ENCODE peak calls at places on chromosome 21, in seven cellular contexts. P is neuronal stem cell, E is IMR-90, I is mesenchymal stem cell, Z is H9, V is H1, Y is trophoblast cell. S is an unnamed sample.

GRCh38 chr21:19321688-19322087 is 918.1 kb upstream of the TMPRSS15 start:
- DNase-seq in V (no peak), P (no peak), E (no peak), Z (no peak), I (no peak), Y (no peak), S (peak)

GRCh38 chr21:35051287-35051818 is 2.3 kb upstream of the RUNX1 start:
- DNase-seq in Y (peak), E (peak), I (peak), Z (peak), V (peak), P (peak), S (peak)

GRCh38 chr21:35920428-35920827 is 139.9 kb downstream of the SETD4 start:
- DNase-seq in Z (no peak), P (no peak), Y (no peak), I (no peak), V (no peak), E (no peak), S (no peak)

GRCh38 chr21:37871121-37871862 is 45.0 kb downstream of the KCNJ6 start:
- DNase-seq in E (peak), Y (no peak), P (no peak), I (peak), V (no peak), Z (no peak), S (no peak)

GRCh38 chr21:21029159-21029558 is 30.9 kb downstream of the NCAM2 start:
- DNase-seq in I (no peak), P (no peak), E (no peak), Y (no peak), V (no peak), Z (no peak), S (no peak)

GRCh38 chr21:32412162-32412997 is at the start of gene EVA1C:
- DNase-seq in E (peak), I (no peak), Z (peak), V (peak), P (no peak), Y (no peak), S (peak)

GRCh38 chr21:33839167-33839716 is 76.4 kb downstream of the ATP5PO start:
- DNase-seq in P (no peak), Z (peak), I (no peak), V (no peak), E (no peak), Y (no peak), S (peak)

GRCh38 chr21:39073063-39073462 is 110.2 kb downstream of the PSMG1 start:
- DNase-seq in P (no peak), Y (no peak), Z (no peak), V (no peak), I (no peak), E (no peak), S (no peak)

GRCh38 chr21:17921579-17922530 is 102.7 kb upstream of the C21orf91 start:
- DNase-seq in P (no peak), E (peak), Y (no peak), I (peak), Z (no peak), V (no peak), S (peak)

GRCh38 chr21:17929514-17929913 is 110.4 kb upstream of the C21orf91 start:
- DNase-seq in Y (peak), V (no peak), P (no peak), Z (no peak), E (no peak), I (no peak), S (no peak)

GRCh38 chr21:17930102-17930501 is 110.9 kb upstream of the C21orf91 start:
- DNase-seq in V (no peak), Z (no peak), I (no peak), P (no peak), Y (peak), E (no peak), S (peak)

GRCh38 chr21:17925000-17925610 is 105.9 kb upstream of the C21orf91 start:
- DNase-seq in E (peak), Z (peak), Y (peak), V (peak), P (peak), I (peak), S (peak)

DNA sequence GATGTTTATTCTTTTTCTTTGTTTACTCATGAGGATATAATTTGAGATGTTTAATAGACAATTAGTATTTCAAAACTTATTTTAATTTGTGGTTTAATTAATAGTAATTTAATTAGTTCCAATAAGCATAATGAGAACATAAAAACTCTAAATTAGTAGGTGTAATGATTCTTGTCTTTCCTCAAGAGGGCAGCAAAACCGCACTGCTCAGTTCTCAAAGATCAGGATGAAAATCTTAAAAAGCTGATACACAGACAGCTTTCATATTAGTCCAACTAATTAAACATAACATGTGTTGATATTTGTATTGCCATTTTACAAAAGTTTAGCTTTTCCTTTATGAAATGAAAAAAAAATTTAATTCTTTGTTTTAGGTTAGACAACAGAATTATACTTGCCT is 106.7 kb upstream of the C21orf91 start:
- DNase-seq in V (no peak), Z (no peak), P (no peak), I (peak), Y (no peak), E (peak), S (peak)
- H4K8ac ChIP-seq in V (no peak), Z (no peak), P (no peak), I (no peak), Y (no peak), E (no peak), S (no peak)

GRCh38 chr21:42117229-42118048 is 46.3 kb downstream of the UMODL1 start:
- DNase-seq in P (peak), V (peak), Y (peak), E (peak), Z (peak), I (peak), S (peak)

GRCh38 chr21:42114646-42115045 is 43.5 kb downstream of the UMODL1 start:
- DNase-seq in Y (no peak), P (no peak), E (no peak), V (no peak), Z (no peak), I (no peak), S (no peak)

GRCh38 chr21:42112857-42113256 is 41.7 kb downstream of the UMODL1 start:
- DNase-seq in Z (no peak), Y (no peak), E (peak), I (peak), V (no peak), P (no peak), S (no peak)

GRCh38 chr21:42113926-42114409 is 42.9 kb downstream of the UMODL1 start:
- DNase-seq in P (no peak), Y (peak), E (no peak), Z (no peak), V (no peak), I (peak), S (no peak)

DNA sequence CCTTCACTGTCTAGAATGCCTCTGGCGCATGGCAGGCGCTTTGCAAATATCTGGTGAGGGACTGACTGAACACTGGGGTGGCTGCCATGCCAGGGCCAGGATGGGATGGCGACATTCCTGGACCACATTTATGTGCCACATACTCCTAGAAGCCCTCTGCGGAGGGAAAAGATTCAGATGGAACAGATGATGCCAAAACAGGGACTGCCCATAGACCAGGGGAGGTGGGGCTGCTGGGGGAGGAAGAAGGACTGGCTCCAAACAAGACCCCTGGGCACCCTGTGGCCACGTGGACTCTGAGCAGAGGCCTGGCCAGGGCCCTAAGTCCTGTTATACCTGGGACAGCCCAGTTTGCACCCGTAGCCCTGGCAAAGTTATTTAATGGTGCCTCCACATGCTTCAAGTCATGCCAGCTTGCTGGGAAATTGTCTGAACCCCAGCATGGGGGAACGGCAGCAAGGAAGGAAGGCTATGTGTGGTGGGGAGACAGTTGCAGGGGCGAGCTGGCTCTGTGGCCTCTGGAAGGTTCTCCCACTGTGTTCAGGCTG is 44.1 kb downstream of the UMODL1 start:
- DNase-seq in I (no peak), P (no peak), Y (no peak), Z (no peak), V (no peak), E (no peak), S (no peak)
- H4K8ac ChIP-seq in I (no peak), P (no peak), Y (no peak), Z (no peak), V (peak), E (no peak), S (no peak)

GRCh38 chr21:22106720-22107410 is 1108.7 kb downstream of the NCAM2 start:
- DNase-seq in Z (no peak), I (no peak), E (no peak), Y (no peak), P (no peak), V (no peak), S (no peak)
- H4K8ac ChIP-seq in Z (no peak), I (no peak), E (no peak), Y (no peak), P (no peak), V (no peak), S (no peak)

GRCh38 chr21:15121655-15122120 is 56.9 kb upstream of the NRIP1 start:
- DNase-seq in I (peak), P (no peak), E (peak), V (no peak), Z (peak), Y (no peak), S (peak)
- H4K8ac ChIP-seq in I (no peak), P (no peak), E (no peak), V (no peak), Z (no peak), Y (no peak), S (no peak)

DNA sequence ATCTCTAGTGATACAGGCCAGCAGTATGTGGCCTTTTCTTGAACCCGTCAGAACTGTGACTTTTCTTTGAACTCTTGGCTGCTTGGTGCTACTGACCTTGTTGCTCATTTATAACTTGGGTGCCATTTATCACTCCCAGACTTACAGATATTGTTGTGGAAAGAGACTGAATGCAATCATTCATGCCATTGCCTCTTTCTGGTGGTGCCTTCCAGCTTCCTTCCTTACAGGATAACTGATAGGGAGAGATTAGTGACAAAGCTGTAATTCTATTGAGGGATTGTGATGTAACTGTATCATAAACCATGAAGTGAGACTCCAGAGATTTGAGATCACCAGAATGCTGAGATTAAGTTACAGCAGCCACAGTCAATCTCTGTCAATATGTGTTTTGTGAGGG is 256.5 kb downstream of the USP25 start:
- DNase-seq in V (no peak), P (no peak), I (no peak), Y (no peak), E (no peak), Z (no peak), S (peak)
- H4K8ac ChIP-seq in V (no peak), P (no peak), I (no peak), Y (no peak), E (no peak), Z (no peak), S (no peak)

DNA sequence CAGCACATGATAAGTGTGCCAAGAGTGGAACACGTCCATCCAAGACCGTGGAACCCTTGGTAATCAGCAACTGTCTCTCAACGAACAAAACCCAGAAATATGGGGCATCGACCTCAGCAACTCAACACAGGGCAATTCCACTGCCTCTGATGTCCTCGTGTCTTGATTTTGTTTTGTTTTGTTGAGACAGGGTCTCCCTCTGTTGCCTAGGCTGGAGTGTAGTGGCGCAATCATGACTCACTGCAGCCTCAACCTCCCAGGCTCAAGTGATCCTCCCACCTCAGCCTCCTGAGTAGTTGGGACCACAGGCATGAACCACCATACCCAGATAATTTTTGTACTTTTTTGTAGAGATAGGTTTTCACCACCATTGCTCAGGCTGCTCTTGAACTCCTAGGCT is 26.6 kb upstream of the MX1 start:
- DNase-seq in Y (peak), Z (peak), V (no peak), E (no peak), P (no peak), I (no peak), S (no peak)
- H4K8ac ChIP-seq in Y (no peak), Z (no peak), V (no peak), E (no peak), P (no peak), I (no peak), S (no peak)

GRCh38 chr21:29166333-29166732 is 35.9 kb downstream of the MAP3K7CL start:
- DNase-seq in Z (no peak), I (no peak), E (no peak), P (no peak), Y (no peak), V (no peak), S (no peak)
- H4K8ac ChIP-seq in Z (no peak), I (no peak), E (no peak), P (no peak), Y (no peak), V (no peak), S (no peak)

DNA sequence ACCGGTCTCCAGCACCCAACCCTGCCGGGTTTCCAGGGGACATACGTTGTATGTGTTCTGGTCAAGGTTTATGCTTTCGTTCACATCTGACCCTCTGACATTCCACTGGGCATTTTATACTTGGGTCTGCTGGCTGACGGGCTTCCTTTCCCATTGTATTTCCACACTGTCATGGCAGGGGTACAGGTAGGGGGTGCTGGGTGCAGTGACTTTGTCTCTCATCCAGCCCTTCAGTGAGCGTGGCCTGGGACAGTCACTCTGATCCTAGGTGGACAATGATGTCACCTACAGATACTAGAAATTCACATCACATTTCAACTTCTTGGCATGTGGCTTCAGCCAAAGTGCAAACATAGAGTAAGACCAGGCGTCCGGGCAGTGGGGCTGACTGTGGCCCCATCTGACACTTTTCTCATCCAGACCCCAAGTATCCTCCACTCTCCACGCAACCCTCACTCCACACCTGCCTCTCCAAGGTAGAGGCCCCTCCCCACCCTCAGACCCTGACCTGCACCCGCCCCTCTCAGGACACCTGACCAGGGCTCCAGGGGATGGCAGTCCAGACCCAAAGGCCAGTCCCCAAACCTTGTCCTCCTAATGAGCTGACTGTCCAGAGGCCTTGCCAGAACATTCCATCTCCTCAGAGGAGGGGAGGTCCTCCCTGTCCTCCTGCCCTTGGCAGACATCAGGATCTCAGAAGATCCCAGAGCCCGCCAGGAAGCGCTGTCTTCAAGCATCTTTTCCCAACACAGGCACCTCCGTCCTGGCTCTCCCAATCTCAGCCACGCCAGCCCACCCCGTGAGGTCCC is 743 bp upstream of the KRTAP10-10 start:
- DNase-seq in I (no peak), Z (no peak), E (no peak), P (no peak), V (no peak), Y (no peak), S (no peak)
- H4K8ac ChIP-seq in I (no peak), Z (no peak), E (no peak), P (no peak), V (no peak), Y (no peak), S (no peak)

DNA sequence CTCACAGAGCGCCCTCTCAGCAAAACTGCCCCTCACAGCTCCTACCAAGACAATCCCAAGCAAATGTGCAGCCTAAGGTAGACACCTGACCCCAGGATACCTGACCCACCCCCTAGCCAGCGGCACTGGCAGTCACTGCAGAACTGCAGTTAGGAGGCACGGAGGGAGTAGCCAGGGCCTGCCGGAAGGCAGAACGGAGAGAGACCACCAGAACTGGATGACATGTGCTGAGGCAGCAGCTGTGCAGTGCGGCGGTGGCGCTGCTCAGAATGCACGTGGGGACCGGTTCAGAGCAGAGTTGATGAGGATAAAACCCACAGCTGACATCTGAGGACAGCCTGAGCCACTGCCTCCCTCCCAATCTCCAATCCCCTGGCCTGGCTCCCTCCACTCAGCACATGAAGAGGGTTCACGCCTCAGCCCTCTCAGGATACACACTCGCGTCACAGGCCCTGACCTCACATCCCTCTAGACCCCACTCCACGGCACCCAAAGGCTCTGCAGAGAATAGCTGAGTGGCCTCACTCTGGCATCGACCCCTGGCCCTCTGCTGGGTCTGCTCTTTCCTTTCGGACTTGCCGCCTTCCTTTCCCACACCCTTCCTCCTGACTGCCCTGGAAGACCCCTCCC is 29.6 kb downstream of the UBE2G2 start:
- DNase-seq in E (no peak), V (no peak), I (no peak), Y (no peak), Z (peak), P (no peak), S (no peak)
- H4K8ac ChIP-seq in E (no peak), V (peak), I (no peak), Y (no peak), Z (no peak), P (no peak), S (no peak)

DNA sequence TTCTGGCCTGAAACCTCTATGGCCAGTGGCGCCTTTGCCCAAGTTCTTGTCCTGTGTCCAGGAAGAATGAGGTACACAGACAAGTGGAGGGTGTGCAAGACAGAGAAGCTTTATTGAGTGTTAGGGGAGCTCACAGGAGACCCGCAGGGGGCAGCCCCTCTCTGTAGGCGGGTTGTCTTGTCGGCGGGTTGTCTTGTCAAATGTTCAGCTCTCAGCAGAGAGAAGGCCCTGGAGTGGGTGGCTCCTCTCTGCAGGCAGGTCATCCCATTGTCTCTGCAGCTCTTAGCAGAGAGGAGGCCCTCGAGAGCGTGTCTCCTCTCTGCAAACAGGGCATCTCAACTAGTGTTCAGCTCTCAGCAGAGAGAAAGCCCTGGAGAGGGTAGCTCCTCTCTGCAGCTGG is 10.9 kb downstream of the COL6A2 start:
- DNase-seq in I (no peak), P (no peak), V (no peak), E (no peak), Y (no peak), Z (no peak), S (no peak)
- H4K8ac ChIP-seq in I (no peak), P (no peak), V (no peak), E (no peak), Y (no peak), Z (no peak), S (no peak)

S was measured in mesendoderm.